ENCODE peak calls at places on chromosomes 2 and 18, in nine cellular contexts. A is GM23248, L is tibial nerve, C is fibroblast of pulmonary artery, O is epithelial cell of esophagus, Z is HCT116, G is Peyer's patch, T is dorsolateral prefrontal cortex, D is A549. W is an unnamed sample.

GRCh38 chr2:46082531-46083485 is 214.4 kb upstream of the EPAS1 start:
- DNase-seq in G (no peak), D (no peak), A (peak), L (no peak), Z (no peak), T (no peak), C (peak), O (peak), W (peak)

GRCh38 chr2:226431301-226431955 is 368.2 kb downstream of the IRS1 start:
- DNase-seq in C (peak), O (peak), Z (no peak), T (no peak), L (no peak), G (no peak), D (no peak), A (peak), W (no peak)

GRCh38 chr18:10399465-10399864 is 55.0 kb upstream of the APCDD1 start:
- DNase-seq in G (no peak), D (no peak), C (no peak), Z (no peak), T (no peak), L (no peak), A (no peak), O (no peak), W (no peak)

GRCh38 chr2:176944998-176945397 is 267.6 kb upstream of the HNRNPA3 start:
- DNase-seq in T (no peak), O (no peak), A (no peak), Z (no peak), C (no peak), G (no peak), L (no peak), D (no peak), W (no peak)

GRCh38 chr2:39484620-39485495 is 47.8 kb upstream of the MAP4K3 start:
- DNase-seq in O (no peak), A (no peak), Z (no peak), L (no peak), D (no peak), C (no peak), T (no peak), G (no peak), W (no peak)

GRCh38 chr2:10220516-10221391 is 82.0 kb upstream of the HPCAL1 start:
- DNase-seq in A (peak), O (peak), D (no peak), T (no peak), C (peak), Z (no peak), G (no peak), L (no peak), W (no peak)

GRCh38 chr2:16931441-16931840 is 265.8 kb upstream of the CYRIA start:
- DNase-seq in G (no peak), O (no peak), A (no peak), D (no peak), Z (no peak), C (no peak), L (no peak), T (no peak), W (no peak)

GRCh38 chr2:10009271-10009810 is 34.0 kb upstream of the KLF11 start:
- DNase-seq in Z (no peak), G (no peak), T (no peak), D (no peak), C (no peak), L (no peak), A (no peak), O (no peak), W (no peak)

GRCh38 chr18:21000667-21001066 is 110.9 kb downstream of the ROCK1 start:
- DNase-seq in G (no peak), Z (no peak), L (no peak), T (no peak), C (peak), D (no peak), A (peak), O (peak), W (no peak)

GRCh38 chr2:10830641-10831386 is 18.2 kb upstream of the PDIA6 start:
- DNase-seq in O (no peak), G (no peak), T (no peak), L (no peak), C (no peak), D (no peak), A (no peak), Z (no peak), W (no peak)

GRCh38 chr18:1530650-1531049 is 626.0 kb downstream of the ADCYAP1 start:
- DNase-seq in L (no peak), T (no peak), O (no peak), Z (no peak), G (no peak), C (no peak), D (no peak), A (no peak), W (no peak)

GRCh38 chr2:120013569-120014223 is 819 bp downstream of the EPB41L5 start:
- DNase-seq in O (peak), Z (peak), A (peak), C (no peak), L (peak), D (no peak), T (no peak), G (peak), W (no peak)
- H3K4me3 ChIP-seq in O (peak), Z (peak), A (peak), C (peak), L (peak), D (peak), T (peak), G (peak), W (peak)

GRCh38 chr2:45000921-45001628 is 8.2 kb downstream of the SIX2 start:
- DNase-seq in Z (no peak), D (no peak), T (no peak), A (peak), L (no peak), O (no peak), G (no peak), C (peak), W (no peak)

GRCh38 chr2:44999540-44999939 is 9.7 kb downstream of the SIX2 start:
- DNase-seq in A (no peak), Z (no peak), C (no peak), T (no peak), D (no peak), L (no peak), O (no peak), G (no peak), W (no peak)

GRCh38 chr2:45002661-45003210 is 6.5 kb downstream of the SIX2 start:
- DNase-seq in A (no peak), Z (no peak), D (no peak), T (no peak), O (no peak), L (no peak), C (no peak), G (no peak), W (no peak)

GRCh38 chr2:45001629-45002385 is 7.4 kb downstream of the SIX2 start:
- DNase-seq in G (no peak), D (no peak), A (no peak), O (no peak), Z (no peak), C (no peak), L (no peak), T (no peak), W (no peak)

DNA sequence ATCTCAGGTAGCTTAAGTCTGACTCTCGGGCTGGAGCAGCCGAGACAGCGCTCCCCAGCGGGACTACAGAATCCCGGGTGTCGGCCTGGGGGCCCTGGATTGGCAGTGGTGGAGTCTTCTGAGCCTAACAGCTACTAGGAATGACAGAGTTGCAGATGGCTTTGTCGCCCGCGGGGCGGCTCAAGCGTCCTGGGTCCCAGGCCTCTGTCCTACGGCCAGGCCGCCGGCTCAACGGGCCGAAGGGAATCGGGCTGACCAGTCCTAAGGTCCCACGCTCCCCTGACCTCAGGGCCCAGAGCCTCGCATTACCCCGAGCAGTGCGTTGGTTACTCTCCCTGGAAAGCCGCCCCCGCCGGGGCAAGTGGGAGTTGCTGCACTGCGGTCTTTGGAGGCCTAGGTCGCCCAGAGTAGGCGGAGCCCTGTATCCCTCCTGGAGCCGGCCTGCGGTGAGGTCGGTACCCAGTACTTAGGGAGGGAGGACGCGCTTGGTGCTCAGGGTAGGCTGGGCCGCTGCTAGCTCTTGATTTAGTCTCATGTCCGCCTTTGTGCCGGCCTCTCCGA is 8.8 kb downstream of the SIX2 start:
- DNase-seq in C (no peak), G (no peak), O (no peak), Z (no peak), A (no peak), T (no peak), L (no peak), D (no peak), W (no peak)
- H3K4me3 ChIP-seq in C (no peak), G (no peak), O (no peak), Z (no peak), A (no peak), T (no peak), L (no peak), D (no peak), W (no peak)

DNA sequence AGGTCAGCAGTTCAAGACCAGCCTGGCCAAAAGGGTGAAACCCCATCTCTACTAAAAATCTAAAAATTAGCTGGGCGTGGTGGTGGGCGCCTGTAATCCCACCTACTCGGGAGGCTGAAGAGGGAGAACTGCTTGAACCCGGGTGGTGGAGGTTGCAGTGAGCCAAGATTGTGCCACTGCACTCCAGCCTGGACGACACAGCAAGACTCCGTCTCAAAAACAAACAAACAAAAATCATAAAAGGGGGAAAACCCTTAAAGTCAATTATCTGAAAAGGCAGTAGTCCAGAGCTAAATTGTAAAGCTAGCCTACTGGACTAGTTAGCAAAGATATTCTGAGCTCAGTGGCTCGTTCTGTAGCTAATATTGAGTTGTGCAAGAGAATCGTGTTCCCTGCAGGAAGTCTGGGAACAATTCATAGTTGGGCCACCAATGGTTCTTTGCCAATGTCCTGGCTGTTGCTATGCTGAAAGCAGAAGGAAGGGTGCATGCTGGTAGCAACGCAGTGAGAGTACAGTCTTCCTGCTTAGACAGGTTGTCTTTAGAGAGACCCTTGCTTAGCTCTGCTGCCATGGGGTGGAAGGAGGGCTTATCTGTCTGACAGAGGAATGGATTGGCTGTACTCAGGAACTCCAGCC is 4.3 kb downstream of the TGOLN2 start:
- DNase-seq in T (no peak), G (no peak), Z (no peak), A (peak), D (no peak), L (no peak), O (no peak), C (peak), W (no peak)
- H3K4me3 ChIP-seq in T (no peak), G (no peak), Z (no peak), A (no peak), D (no peak), L (no peak), O (no peak), C (no peak), W (no peak)

GRCh38 chr2:105789745-105790466 is 45.2 kb downstream of the NCK2 start:
- DNase-seq in L (peak), Z (no peak), A (peak), C (peak), G (peak), O (peak), D (no peak), T (no peak), W (no peak)

GRCh38 chr2:105792561-105792960 is 47.8 kb downstream of the NCK2 start:
- DNase-seq in D (no peak), L (no peak), O (no peak), Z (no peak), A (no peak), T (no peak), C (no peak), G (no peak), W (no peak)

GRCh38 chr2:105791229-105791628 is 46.5 kb downstream of the NCK2 start:
- DNase-seq in L (no peak), G (no peak), D (no peak), C (no peak), T (no peak), O (no peak), Z (no peak), A (no peak), W (no peak)

GRCh38 chr2:105788670-105789290 is 44.1 kb downstream of the NCK2 start:
- DNase-seq in L (no peak), C (no peak), Z (no peak), A (no peak), T (no peak), G (no peak), O (no peak), D (no peak), W (no peak)

DNA sequence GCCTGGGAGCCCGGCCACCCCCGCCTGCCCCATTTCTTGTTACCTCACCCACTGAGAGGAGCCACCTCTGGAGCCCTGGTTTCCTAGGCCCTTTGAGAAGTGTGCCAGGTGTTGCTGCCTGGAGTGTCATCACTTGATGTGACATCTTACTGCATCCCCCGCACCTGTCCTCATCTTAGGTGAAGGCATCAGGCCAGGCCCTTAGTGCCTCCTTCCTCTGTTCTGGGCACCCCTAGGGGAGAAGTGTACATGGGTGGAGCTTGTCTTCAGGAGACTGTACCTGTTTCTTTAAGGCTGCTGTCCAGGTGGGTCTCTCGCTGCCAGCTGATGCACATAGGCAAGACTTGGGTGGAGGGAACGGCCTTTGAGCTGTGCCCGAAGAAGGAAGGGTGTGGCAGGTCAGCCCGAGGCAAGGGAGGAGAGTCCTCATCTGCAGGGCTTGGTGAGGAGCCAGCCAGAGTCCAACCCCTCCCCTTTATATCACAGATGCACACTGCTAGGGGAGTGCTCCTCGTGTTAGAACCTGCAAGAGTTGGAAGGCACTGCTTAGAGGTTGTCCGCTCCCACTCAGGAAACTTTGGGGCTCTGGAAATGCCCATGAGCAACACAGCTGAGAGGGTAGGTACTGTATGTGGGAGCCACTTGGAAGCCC is 45.9 kb downstream of the NCK2 start:
- DNase-seq in G (no peak), D (no peak), A (no peak), O (peak), T (no peak), C (no peak), L (no peak), Z (no peak), W (no peak)
- H3K4me3 ChIP-seq in G (peak), D (no peak), A (peak), O (no peak), T (no peak), C (no peak), L (no peak), Z (no peak), W (no peak)

GRCh38 chr2:229445013-229445412 is 173.9 kb upstream of the PID1 start:
- DNase-seq in T (peak), L (peak), O (peak), A (peak), G (no peak), C (peak), Z (peak), D (peak), W (peak)

GRCh38 chr2:229443869-229444268 is 172.8 kb upstream of the PID1 start:
- DNase-seq in Z (no peak), A (no peak), T (no peak), C (no peak), L (no peak), D (no peak), G (no peak), O (no peak), W (no peak)

GRCh38 chr2:229446316-229446715 is 175.2 kb upstream of the PID1 start:
- DNase-seq in L (no peak), C (no peak), D (no peak), G (no peak), O (no peak), T (no peak), Z (no peak), A (peak), W (no peak)

GRCh38 chr2:229447227-229447626 is 176.1 kb upstream of the PID1 start:
- DNase-seq in C (no peak), L (no peak), Z (no peak), A (no peak), G (no peak), O (no peak), D (no peak), T (no peak), W (no peak)

GRCh38 chr2:229445501-229446294 is 174.6 kb upstream of the PID1 start:
- DNase-seq in L (peak), Z (no peak), A (peak), D (no peak), C (peak), G (no peak), T (no peak), O (peak), W (peak)
- H3K4me3 ChIP-seq in L (no peak), Z (no peak), A (peak), D (no peak), C (no peak), G (no peak), T (peak), O (no peak), W (no peak)

DNA sequence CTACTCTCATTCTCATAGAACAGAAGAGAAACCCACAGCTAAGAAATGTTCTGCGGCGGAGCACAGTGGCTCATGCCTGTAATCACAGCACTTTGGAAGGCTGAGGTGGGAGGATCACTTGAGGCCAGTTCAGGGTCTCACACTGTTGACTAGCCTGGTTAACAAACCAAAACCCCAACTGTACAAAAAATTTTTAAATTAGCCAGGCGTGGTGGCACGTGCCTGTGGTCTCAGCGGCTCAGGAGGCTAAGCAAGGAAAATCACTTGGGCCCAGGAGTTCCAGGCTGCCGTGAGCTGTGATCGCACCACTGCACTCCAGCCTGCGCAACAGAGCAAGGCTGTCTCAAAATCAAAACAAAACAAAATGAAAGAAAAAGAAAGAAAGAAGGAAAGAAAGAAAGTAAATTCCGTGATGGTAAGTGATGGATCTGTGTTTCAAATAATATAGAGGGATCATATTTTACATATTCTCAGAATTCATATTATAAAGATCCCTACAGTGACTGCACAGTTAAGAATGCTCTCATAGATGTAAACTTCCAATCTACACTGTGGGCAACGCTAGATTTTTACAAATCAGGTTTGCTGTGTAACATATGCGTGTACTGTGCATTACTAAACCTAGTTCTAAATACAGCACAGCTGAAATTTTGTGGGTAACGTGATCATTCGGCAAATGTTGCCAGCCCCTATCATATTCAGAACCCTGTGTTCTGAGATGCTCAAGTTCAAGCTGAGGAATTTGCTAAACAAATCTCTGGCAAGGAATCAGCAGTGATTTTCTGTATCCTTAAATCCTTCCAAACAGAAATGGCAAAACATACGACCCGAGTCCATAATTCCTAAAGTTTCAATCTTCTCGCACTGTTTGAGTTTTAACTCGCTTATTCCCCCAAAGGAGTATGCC is 1.2 kb upstream of the RAB12 start:
- DNase-seq in O (no peak), G (peak), Z (no peak), T (no peak), C (no peak), A (peak), D (no peak), L (no peak), W (no peak)
- H3K4me3 ChIP-seq in O (peak), G (peak), Z (no peak), T (peak), C (peak), A (peak), D (no peak), L (peak), W (no peak)

GRCh38 chr18:48934400-48934707 is 16.4 kb downstream of the SMAD7 start:
- DNase-seq in D (no peak), L (no peak), O (no peak), C (no peak), Z (no peak), T (no peak), G (no peak), A (peak), W (no peak)
- H3K4me3 ChIP-seq in D (no peak), L (no peak), O (no peak), C (peak), Z (no peak), T (no peak), G (no peak), A (peak), W (no peak)

GRCh38 chr2:234374671-234375245 is 122.1 kb downstream of the ARL4C start:
- DNase-seq in C (no peak), D (no peak), G (no peak), A (no peak), L (no peak), T (no peak), Z (no peak), O (no peak), W (no peak)

GRCh38 chr2:234378440-234378839 is 118.4 kb downstream of the ARL4C start:
- DNase-seq in D (no peak), Z (no peak), A (peak), C (peak), T (no peak), G (no peak), O (no peak), L (no peak), W (no peak)

GRCh38 chr2:234375481-234375880 is 121.4 kb downstream of the ARL4C start:
- DNase-seq in C (no peak), D (no peak), T (no peak), A (no peak), Z (no peak), O (peak), G (no peak), L (no peak), W (no peak)

GRCh38 chr2:234376229-234376628 is 120.7 kb downstream of the ARL4C start:
- DNase-seq in L (no peak), A (no peak), Z (no peak), T (no peak), D (no peak), C (no peak), O (no peak), G (no peak), W (no peak)

DNA sequence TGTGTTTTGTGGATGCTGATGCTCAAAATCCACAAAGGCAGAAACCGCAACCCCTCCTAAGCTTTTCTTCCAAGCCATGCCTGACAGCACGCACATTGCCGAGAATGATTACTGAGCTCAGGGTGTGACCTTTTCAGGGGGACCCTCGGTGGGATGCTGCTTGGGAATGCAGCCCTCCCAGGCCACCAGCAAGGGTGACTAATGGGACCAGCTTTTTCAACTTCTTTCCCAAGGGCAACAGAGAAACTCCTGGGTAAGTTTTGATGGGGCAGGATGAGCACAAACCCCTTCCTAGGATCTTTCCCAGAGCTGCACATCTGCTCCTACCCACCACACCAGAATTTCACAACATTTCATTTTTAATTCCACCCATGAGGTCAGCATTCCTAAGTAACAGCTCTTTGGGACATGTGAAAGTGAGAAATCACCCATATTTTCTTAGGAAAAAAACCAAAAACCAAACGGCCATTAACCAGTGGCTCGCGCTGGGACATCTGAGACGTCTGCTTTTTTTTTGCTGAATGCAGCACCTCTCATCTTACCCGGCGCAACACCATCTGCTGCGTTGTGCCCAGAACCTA is 119.0 kb downstream of the ARL4C start:
- DNase-seq in C (peak), L (peak), T (no peak), A (peak), D (no peak), G (no peak), O (no peak), Z (no peak), W (peak)
- H3K4me3 ChIP-seq in C (no peak), L (no peak), T (no peak), A (peak), D (no peak), G (no peak), O (no peak), Z (no peak), W (no peak)